ENCODE peak calls at places on chromosomes 2 and 18, in four cellular contexts. One of them, this sample, is unnamed.

GRCh38 chr18:75211002-75211621 is 515 bp downstream of the TSHZ1 start:
- DNase-seq in HepG2: peak
- DNase-seq in K562: peak
- DNase-seq in GM12878: no peak
- DNase-seq in this sample: no peak

GRCh38 chr2:25168256-25169072 is at the start of gene POMC:
- DNase-seq in HepG2: no peak
- DNase-seq in K562: no peak
- DNase-seq in GM12878: no peak
- DNase-seq in this sample: peak

GRCh38 chr2:106120432-106120831 is 73.7 kb downstream of the UXS1 start:
- DNase-seq in HepG2: no peak
- DNase-seq in K562: no peak
- DNase-seq in GM12878: no peak
- DNase-seq in this sample: no peak

GRCh38 chr2:210199186-210199765 is 26.0 kb downstream of the ACADL start:
- DNase-seq in HepG2: peak
- DNase-seq in K562: peak
- DNase-seq in GM12878: no peak
- DNase-seq in this sample: no peak

GRCh38 chr2:48240912-48241311 is 289.0 kb upstream of the STON1 start:
- DNase-seq in HepG2: no peak
- DNase-seq in K562: no peak
- DNase-seq in GM12878: no peak
- DNase-seq in this sample: no peak

GRCh38 chr2:239943991-239944441 is 81.1 kb downstream of the NDUFA10 start:
- DNase-seq in HepG2: no peak
- DNase-seq in K562: no peak
- DNase-seq in GM12878: no peak
- DNase-seq in this sample: no peak

GRCh38 chr2:134153481-134153880 is 100.4 kb upstream of the MGAT5 start:
- DNase-seq in HepG2: no peak
- DNase-seq in K562: no peak
- DNase-seq in GM12878: no peak
- DNase-seq in this sample: no peak

GRCh38 chr18:10274327-10274726 is 180.1 kb upstream of the APCDD1 start:
- DNase-seq in HepG2: no peak
- DNase-seq in K562: no peak
- DNase-seq in GM12878: no peak
- DNase-seq in this sample: no peak

GRCh38 chr2:28490558-28490957 is 5.3 kb upstream of the PLB1 start:
- DNase-seq in HepG2: no peak
- DNase-seq in K562: no peak
- DNase-seq in GM12878: no peak
- DNase-seq in this sample: no peak

GRCh38 chr2:11069566-11070185 is 85.6 kb upstream of the SLC66A3 start:
- DNase-seq in HepG2: no peak
- DNase-seq in K562: no peak
- DNase-seq in GM12878: no peak
- DNase-seq in this sample: no peak

GRCh38 chr18:55054591-55054990 is 95.3 kb upstream of the CCDC68 start:
- DNase-seq in HepG2: no peak
- DNase-seq in K562: no peak
- DNase-seq in GM12878: no peak
- DNase-seq in this sample: no peak

GRCh38 chr18:616380-616995 is 19.7 kb downstream of the CLUL1 start:
- DNase-seq in HepG2: peak
- DNase-seq in K562: peak
- DNase-seq in GM12878: no peak
- DNase-seq in this sample: peak

GRCh38 chr2:229176136-229176535 is 95.0 kb downstream of the PID1 start:
- DNase-seq in HepG2: no peak
- DNase-seq in K562: no peak
- DNase-seq in GM12878: no peak
- DNase-seq in this sample: no peak

GRCh38 chr18:61159246-61159645 is 174.0 kb upstream of the CDH20 start:
- DNase-seq in HepG2: no peak
- DNase-seq in K562: no peak
- DNase-seq in GM12878: no peak
- DNase-seq in this sample: no peak

GRCh38 chr18:48290162-48290926 is 118.8 kb downstream of the ZBTB7C start:
- DNase-seq in HepG2: no peak
- DNase-seq in K562: no peak
- DNase-seq in GM12878: no peak
- DNase-seq in this sample: no peak

GRCh38 chr2:235146206-235146605 is 194.4 kb downstream of the SH3BP4 start:
- DNase-seq in HepG2: no peak
- DNase-seq in K562: no peak
- DNase-seq in GM12878: no peak
- DNase-seq in this sample: no peak

GRCh38 chr2:136582631-136583205 is 182.6 kb upstream of the THSD7B start:
- DNase-seq in HepG2: peak
- DNase-seq in K562: peak
- DNase-seq in GM12878: no peak
- DNase-seq in this sample: no peak

GRCh38 chr2:9006368-9006767 is 2.9 kb upstream of the MBOAT2 start:
- DNase-seq in HepG2: no peak
- DNase-seq in K562: no peak
- DNase-seq in GM12878: no peak
- DNase-seq in this sample: no peak

GRCh38 chr2:85161626-85161960 is 28.4 kb downstream of the TCF7L1 start:
- DNase-seq in HepG2: no peak
- DNase-seq in K562: no peak
- DNase-seq in GM12878: no peak
- DNase-seq in this sample: no peak

GRCh38 chr18:33010149-33010548 is 237.3 kb upstream of the KLHL14 start:
- DNase-seq in HepG2: peak
- DNase-seq in K562: no peak
- DNase-seq in GM12878: no peak
- DNase-seq in this sample: no peak

GRCh38 chr2:227703961-227704360 is 13.9 kb downstream of the SLC19A3 start:
- DNase-seq in HepG2: no peak
- DNase-seq in K562: no peak
- DNase-seq in GM12878: no peak
- DNase-seq in this sample: no peak

GRCh38 chr18:3463052-3463451 is 13.1 kb downstream of the TGIF1 start:
- DNase-seq in HepG2: no peak
- DNase-seq in K562: no peak
- DNase-seq in GM12878: no peak
- DNase-seq in this sample: no peak

GRCh38 chr2:39642054-39642742 is 23.5 kb upstream of the TMEM178A start:
- DNase-seq in HepG2: peak
- DNase-seq in K562: no peak
- DNase-seq in GM12878: no peak
- DNase-seq in this sample: no peak

GRCh38 chr2:48250943-48251342 is 279.0 kb upstream of the STON1 start:
- DNase-seq in HepG2: peak
- DNase-seq in K562: no peak
- DNase-seq in GM12878: no peak
- DNase-seq in this sample: no peak

GRCh38 chr2:107002735-107003134 is 116.8 kb upstream of the ST6GAL2 start:
- DNase-seq in HepG2: no peak
- DNase-seq in K562: no peak
- DNase-seq in GM12878: no peak
- DNase-seq in this sample: no peak

GRCh38 chr18:23650963-23651927 is 11.5 kb downstream of the ANKRD29 start:
- DNase-seq in HepG2: peak
- DNase-seq in K562: no peak
- DNase-seq in GM12878: no peak
- DNase-seq in this sample: peak

GRCh38 chr2:60100034-60100433 is 453.4 kb downstream of the BCL11A start:
- DNase-seq in HepG2: no peak
- DNase-seq in K562: no peak
- DNase-seq in GM12878: no peak
- DNase-seq in this sample: no peak

GRCh38 chr2:47904903-47905453 is 1.3 kb downstream of the FBXO11 start:
- DNase-seq in HepG2: peak
- DNase-seq in K562: peak
- DNase-seq in GM12878: no peak
- DNase-seq in this sample: peak

GRCh38 chr2:105470979-105471378 is 72.1 kb upstream of the FHL2 start:
- DNase-seq in HepG2: no peak
- DNase-seq in K562: no peak
- DNase-seq in GM12878: no peak
- DNase-seq in this sample: peak

GRCh38 chr18:12420831-12421421 is 13.2 kb downstream of the PRELID3A start:
- DNase-seq in HepG2: peak
- DNase-seq in K562: no peak
- DNase-seq in GM12878: no peak
- DNase-seq in this sample: peak
- TF ChIP-seq NFIC in HepG2: no peak
- TF ChIP-seq NFIC in K562: no peak
- TF ChIP-seq NFIC in GM12878: no peak
- TF ChIP-seq NFIC in this sample: no peak

DNA sequence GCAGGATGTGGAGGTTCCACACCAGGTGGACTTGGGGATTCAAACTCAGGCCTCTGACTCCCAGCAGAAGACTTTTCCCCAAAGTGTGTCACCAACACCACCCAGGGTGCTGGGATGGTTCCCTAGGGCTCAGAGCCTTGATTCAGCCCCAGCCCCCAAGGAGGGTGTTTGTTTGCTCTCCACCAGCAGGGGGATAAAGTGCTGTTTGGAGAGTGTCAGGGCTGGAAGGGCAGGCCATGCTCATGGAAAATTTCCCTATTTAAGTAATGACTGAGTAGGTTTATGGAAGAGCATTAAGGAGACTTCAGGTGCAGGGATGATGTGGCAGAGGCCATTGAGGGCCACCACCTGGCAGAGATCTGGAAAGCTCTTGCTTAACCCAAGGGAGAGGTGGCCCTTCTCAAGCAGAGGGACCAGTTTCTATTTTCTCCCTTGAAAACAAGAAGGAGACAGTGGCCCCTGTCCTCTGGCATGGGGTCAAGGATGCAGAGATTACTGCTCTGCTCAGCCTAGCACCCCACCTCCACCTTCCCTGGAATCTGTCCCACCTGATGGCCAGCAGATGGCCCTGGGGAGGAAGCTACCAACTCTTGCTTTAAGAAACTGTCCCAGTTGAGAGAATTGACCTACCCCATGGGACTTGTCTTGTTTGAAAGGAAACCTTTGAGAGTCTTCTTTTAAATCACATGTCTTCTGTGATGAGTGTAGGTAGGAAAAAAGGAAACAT is 122.1 kb downstream of the ACOXL start:
- DNase-seq in HepG2: no peak
- DNase-seq in K562: peak
- DNase-seq in GM12878: no peak
- DNase-seq in this sample: no peak
- TF ChIP-seq USF2 in HepG2: no peak
- TF ChIP-seq USF2 in K562: no peak
- TF ChIP-seq USF2 in GM12878: no peak
- TF ChIP-seq USF2 in this sample: no peak

GRCh38 chr2:171522057-171522803 is at the start of gene CYBRD1:
- DNase-seq in HepG2: no peak
- DNase-seq in K562: peak
- DNase-seq in GM12878: no peak
- DNase-seq in this sample: peak

GRCh38 chr2:171523969-171524401 is 1.7 kb downstream of the CYBRD1 start:
- DNase-seq in HepG2: no peak
- DNase-seq in K562: no peak
- DNase-seq in GM12878: no peak
- DNase-seq in this sample: no peak

GRCh38 chr2:171521361-171522056 is 765 bp upstream of the CYBRD1 start:
- DNase-seq in HepG2: no peak
- DNase-seq in K562: peak
- DNase-seq in GM12878: no peak
- DNase-seq in this sample: peak

GRCh38 chr2:171522804-171523338 is 597 bp downstream of the CYBRD1 start:
- DNase-seq in HepG2: no peak
- DNase-seq in K562: peak
- DNase-seq in GM12878: no peak
- DNase-seq in this sample: no peak

DNA sequence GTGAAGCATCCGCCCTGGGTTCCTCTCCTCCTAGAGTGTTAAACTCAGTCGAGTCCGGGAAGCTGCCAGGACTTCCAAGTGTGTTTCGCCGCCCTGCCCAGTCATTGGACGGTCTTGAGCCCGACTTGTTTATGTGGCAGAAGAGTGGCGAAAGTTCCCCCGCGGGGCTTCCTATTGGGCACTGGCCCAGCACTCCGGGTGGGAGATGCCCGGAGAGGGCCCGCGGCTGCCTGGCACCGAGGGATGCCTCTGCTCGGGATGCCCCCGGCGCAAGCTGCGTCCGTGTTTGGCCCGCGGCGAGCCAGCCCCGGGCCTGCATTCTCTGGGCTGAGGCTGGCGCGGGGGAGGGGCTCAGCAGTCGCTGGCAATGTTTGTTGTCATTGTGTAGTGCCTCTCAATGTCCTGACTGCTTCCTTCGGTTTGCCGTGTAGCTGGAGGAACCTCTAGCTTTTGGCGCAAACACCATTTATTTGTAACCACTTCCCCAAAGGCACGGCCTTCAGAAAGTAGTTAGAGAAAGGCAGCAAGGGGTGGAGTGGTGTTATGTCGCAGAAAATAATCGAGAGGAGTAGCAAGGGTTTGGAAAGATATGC is 1.2 kb downstream of the CYBRD1 start:
- DNase-seq in HepG2: peak
- DNase-seq in K562: peak
- DNase-seq in GM12878: no peak
- DNase-seq in this sample: peak
- TF ChIP-seq NFIC in HepG2: no peak
- TF ChIP-seq NFIC in K562: peak
- TF ChIP-seq NFIC in GM12878: no peak
- TF ChIP-seq NFIC in this sample: peak

GRCh38 chr2:62196278-62196901 is 475 bp downstream of the B3GNT2 start:
- DNase-seq in HepG2: peak
- DNase-seq in K562: peak
- DNase-seq in GM12878: no peak
- DNase-seq in this sample: peak
- TF ChIP-seq USF2 in HepG2: no peak
- TF ChIP-seq USF2 in K562: no peak
- TF ChIP-seq USF2 in GM12878: no peak
- TF ChIP-seq USF2 in this sample: no peak

DNA sequence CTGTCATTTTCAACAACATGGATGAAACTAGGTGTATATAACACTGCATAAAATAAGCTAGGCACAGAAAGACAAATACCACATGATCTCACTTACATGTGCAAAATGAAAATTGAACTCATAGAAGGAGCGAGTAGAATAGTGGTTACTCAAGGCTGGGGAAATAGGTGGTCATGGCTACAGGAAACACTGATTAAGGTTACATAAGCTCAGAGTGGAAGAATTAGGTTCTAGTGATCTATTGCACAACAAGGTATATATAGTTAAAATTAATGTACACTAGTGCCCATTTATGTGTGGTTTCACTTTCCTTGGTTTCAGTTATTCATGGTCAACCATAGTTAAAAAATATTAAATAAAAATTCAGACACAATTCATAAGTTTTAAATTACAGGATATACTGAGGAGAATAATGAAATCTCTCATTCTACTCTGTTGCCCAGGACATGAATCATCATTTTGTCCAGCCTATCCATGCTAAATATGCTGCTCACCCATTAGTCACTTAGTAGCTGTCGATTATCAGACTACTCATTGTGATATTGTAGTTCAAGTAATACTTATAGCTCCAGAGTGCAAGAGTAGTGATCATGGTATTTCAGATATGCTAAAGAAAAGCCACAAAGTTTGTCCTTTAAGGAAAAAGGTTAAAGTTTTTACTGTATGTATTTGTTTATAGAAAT is 1530.9 kb upstream of the LRRTM1 start:
- DNase-seq in HepG2: no peak
- DNase-seq in K562: no peak
- DNase-seq in GM12878: no peak
- DNase-seq in this sample: no peak
- TF ChIP-seq NFIC in HepG2: no peak
- TF ChIP-seq NFIC in K562: no peak
- TF ChIP-seq NFIC in GM12878: no peak
- TF ChIP-seq NFIC in this sample: no peak